ENCODE peak calls at places on chromosomes 4 and X, in five cellular contexts. One of them, this sample, is unnamed.

GRCh38 chrX:23503835-23504539 is 163.3 kb upstream of the PRDX4 start:
- DNase-seq in B cell: no peak
- DNase-seq in dorsolateral prefrontal cortex: peak; percentile 49
- DNase-seq in T-helper 9 cell: no peak
- DNase-seq in breast epithelium: peak; percentile 83
- DNase-seq in this sample: no peak

GRCh38 chr4:71377561-71377960 is 38.7 kb downstream of the SLC4A4 start:
- DNase-seq in B cell: no peak
- DNase-seq in dorsolateral prefrontal cortex: no peak
- DNase-seq in T-helper 9 cell: no peak
- DNase-seq in breast epithelium: no peak
- DNase-seq in this sample: no peak

GRCh38 chr4:74364649-74365491 is at the start of gene EREG:
- DNase-seq in B cell: peak; percentile 32
- DNase-seq in dorsolateral prefrontal cortex: no peak
- DNase-seq in T-helper 9 cell: no peak
- DNase-seq in breast epithelium: no peak
- DNase-seq in this sample: peak; percentile 54

GRCh38 chr4:8108261-8108660 is 50.4 kb downstream of the ABLIM2 start:
- DNase-seq in B cell: no peak
- DNase-seq in dorsolateral prefrontal cortex: no peak
- DNase-seq in T-helper 9 cell: no peak
- DNase-seq in breast epithelium: no peak
- DNase-seq in this sample: no peak

GRCh38 chr4:58286335-58286734 is 1176.2 kb upstream of the IGFBP7 start:
- DNase-seq in B cell: no peak
- DNase-seq in dorsolateral prefrontal cortex: no peak
- DNase-seq in T-helper 9 cell: no peak
- DNase-seq in breast epithelium: no peak
- DNase-seq in this sample: no peak

GRCh38 chr4:110869862-110870577 is 247.1 kb upstream of the PITX2 start:
- DNase-seq in B cell: no peak
- DNase-seq in dorsolateral prefrontal cortex: no peak
- DNase-seq in T-helper 9 cell: no peak
- DNase-seq in breast epithelium: no peak
- DNase-seq in this sample: no peak

GRCh38 chr4:185304944-185305690 is 90.6 kb downstream of the LRP2BP start:
- DNase-seq in B cell: peak; percentile 67
- DNase-seq in dorsolateral prefrontal cortex: no peak
- DNase-seq in T-helper 9 cell: peak; percentile 2
- DNase-seq in breast epithelium: no peak
- DNase-seq in this sample: peak; percentile 13

GRCh38 chr4:106287353-106287969 is 28.5 kb downstream of the TBCK start:
- DNase-seq in B cell: no peak
- DNase-seq in dorsolateral prefrontal cortex: no peak
- DNase-seq in T-helper 9 cell: no peak
- DNase-seq in breast epithelium: no peak
- DNase-seq in this sample: peak; percentile 35

GRCh38 chr4:19494958-19495357 is 756.7 kb upstream of the SLIT2 start:
- DNase-seq in B cell: no peak
- DNase-seq in dorsolateral prefrontal cortex: no peak
- DNase-seq in T-helper 9 cell: no peak
- DNase-seq in breast epithelium: no peak
- DNase-seq in this sample: no peak